ENCODE peak calls at places on chromosomes 11 and 22, in six cellular contexts. I, W, P, B, X and M are unnamed samples.

GRCh38 chr11:125192194-125192593 is 27.6 kb downstream of the PKNOX2 start:
- ATAC-seq in I (no peak), X (no peak), W (no peak), P (no peak), B (no peak), M (peak; percentile 38)

GRCh38 chr11:2950825-2951224 is 21.6 kb upstream of the PHLDA2 start:
- ATAC-seq in B (no peak), W (no peak), X (no peak), P (no peak), I (no peak), M (no peak)

GRCh38 chr22:39234867-39235687 is 9.7 kb downstream of the PDGFB start:
- ATAC-seq in X (no peak), P (no peak), B (no peak), W (peak; percentile 26), I (no peak), M (peak; percentile 35)

GRCh38 chr11:46322759-46323158 is 24.5 kb upstream of the DGKZ start:
- ATAC-seq in W (no peak), X (peak; percentile 25), P (no peak), B (peak; percentile 83), I (no peak), M (no peak)

GRCh38 chr11:111788051-111788450 is 21.9 kb upstream of the PPP2R1B start:
- ATAC-seq in W (no peak), I (no peak), P (no peak), X (no peak), B (no peak), M (no peak)

GRCh38 chr11:109706940-109707339 is 284.9 kb downstream of the C11orf87 start:
- ATAC-seq in I (no peak), X (no peak), B (no peak), P (no peak), W (no peak), M (no peak)

GRCh38 chr11:118620529-118621070 is 13.2 kb downstream of the PHLDB1 start:
- ATAC-seq in B (peak; percentile 81), W (no peak), I (no peak), X (peak; percentile 23), P (peak; percentile 92), M (no peak)

GRCh38 chr11:77074205-77074604 is 7.4 kb downstream of the CAPN5 start:
- ATAC-seq in I (no peak), W (peak; percentile 6), X (no peak), B (no peak), P (no peak), M (no peak)

GRCh38 chr11:8338138-8338537 is 74.5 kb upstream of the LMO1 start:
- ATAC-seq in W (no peak), P (peak; percentile 86), I (peak; percentile 84), X (peak; percentile 87), B (peak; percentile 95), M (peak; percentile 45)

GRCh38 chr11:44849922-44850321 is 100.8 kb downstream of the TP53I11 start:
- ATAC-seq in I (no peak), B (no peak), P (no peak), X (no peak), W (no peak), M (no peak)

GRCh38 chr22:39041908-39042307 is 1.2 kb downstream of the APOBEC3F start:
- ATAC-seq in P (no peak), W (no peak), I (no peak), B (no peak), X (no peak), M (no peak)

GRCh38 chr11:76796511-76797203 is 13.5 kb downstream of the TSKU start:
- ATAC-seq in I (no peak), P (no peak), W (no peak), B (no peak), X (no peak), M (no peak)

GRCh38 chr22:42001706-42002105 is 3.1 kb downstream of the WBP2NL start:
- ATAC-seq in B (no peak), W (no peak), X (no peak), I (no peak), P (no peak), M (no peak)

GRCh38 chr22:23404689-23405365 is 175.3 kb downstream of the IGLL1 start:
- ATAC-seq in X (no peak), W (no peak), P (peak; percentile 71), B (no peak), I (no peak), M (no peak)

GRCh38 chr11:46249103-46249942 is 28.1 kb upstream of the CREB3L1 start:
- ATAC-seq in I (no peak), X (peak; percentile 71), W (no peak), P (no peak), B (peak; percentile 81), M (no peak)

GRCh38 chr11:43738600-43739409 is 58.3 kb downstream of the HSD17B12 start:
- ATAC-seq in X (peak; percentile 41), B (peak; percentile 92), W (no peak), P (peak; percentile 61), I (no peak), M (no peak)

GRCh38 chr11:119680899-119681370 is 48.1 kb downstream of the NECTIN1 start:
- ATAC-seq in B (no peak), X (no peak), W (peak; percentile 36), P (no peak), I (no peak), M (no peak)

GRCh38 chr22:23751441-23751996 is 607 bp upstream of the ZNF70 start:
- ATAC-seq in P (no peak), X (peak; percentile 58), I (peak; percentile 47), W (peak; percentile 4), B (peak; percentile 54), M (peak; percentile 32)

GRCh38 chr11:65977621-65978390 is 16.3 kb downstream of the SART1 start:
- ATAC-seq in I (no peak), P (no peak), W (no peak), B (no peak), X (no peak), M (no peak)

GRCh38 chr22:46963672-46964545 is 201.5 kb downstream of the TBC1D22A start:
- ATAC-seq in X (no peak), B (no peak), P (no peak), W (no peak), I (no peak), M (no peak)

GRCh38 chr22:30324008-30324730 is 2.6 kb downstream of the TBC1D10A start:
- ATAC-seq in X (no peak), P (no peak), W (no peak), B (no peak), I (no peak), M (no peak)

GRCh38 chr11:1487851-1488574 is 1.4 kb upstream of the MOB2 start:
- ATAC-seq in P (no peak), X (peak; percentile 43), I (no peak), W (no peak), B (peak; percentile 48), M (peak; percentile 43)

GRCh38 chr22:29275819-29276565 is 7.9 kb downstream of the EWSR1 start:
- ATAC-seq in X (no peak), I (no peak), W (no peak), P (peak; percentile 48), B (no peak), M (no peak)

GRCh38 chr11:102005306-102005705 is 41.9 kb upstream of the CFAP300 start:
- ATAC-seq in I (no peak), B (no peak), W (no peak), X (no peak), P (no peak), M (no peak)

GRCh38 chr22:39279170-39279850 is 34.5 kb upstream of the PDGFB start:
- ATAC-seq in W (no peak), P (no peak), X (no peak), B (no peak), I (no peak), M (no peak)

GRCh38 chr11:102223859-102224258 is 93.4 kb upstream of the BIRC3 start:
- ATAC-seq in X (peak; percentile 27), B (no peak), W (no peak), P (no peak), I (no peak), M (peak; percentile 39)

GRCh38 chr11:8328231-8328794 is 64.6 kb upstream of the LMO1 start:
- ATAC-seq in I (no peak), W (no peak), X (peak; percentile 31), P (peak; percentile 19), B (peak; percentile 11), M (no peak)

GRCh38 chr11:118095967-118096367 is 9.2 kb upstream of the SMIM35 start:
- ATAC-seq in X (no peak), I (no peak), B (no peak), P (peak; percentile 73), W (no peak), M (no peak)

GRCh38 chr22:40449676-40450035 is 79.3 kb downstream of the SGSM3 start:
- ATAC-seq in I (no peak), W (no peak), P (no peak), X (no peak), B (no peak), M (no peak)

GRCh38 chr11:78420255-78420764 is 2.7 kb upstream of the GAB2 start:
- ATAC-seq in I (peak; percentile 5), X (peak; percentile 16), B (no peak), W (peak; percentile 50), P (no peak), M (peak; percentile 18)

GRCh38 chr11:35042906-35043305 is 96.1 kb upstream of the CD44 start:
- ATAC-seq in P (no peak), B (no peak), W (no peak), X (no peak), I (no peak), M (no peak)
- TF ChIP-seq EP300 in P (no peak), B (no peak), W (no peak), X (no peak), I (no peak), M (no peak)

DNA sequence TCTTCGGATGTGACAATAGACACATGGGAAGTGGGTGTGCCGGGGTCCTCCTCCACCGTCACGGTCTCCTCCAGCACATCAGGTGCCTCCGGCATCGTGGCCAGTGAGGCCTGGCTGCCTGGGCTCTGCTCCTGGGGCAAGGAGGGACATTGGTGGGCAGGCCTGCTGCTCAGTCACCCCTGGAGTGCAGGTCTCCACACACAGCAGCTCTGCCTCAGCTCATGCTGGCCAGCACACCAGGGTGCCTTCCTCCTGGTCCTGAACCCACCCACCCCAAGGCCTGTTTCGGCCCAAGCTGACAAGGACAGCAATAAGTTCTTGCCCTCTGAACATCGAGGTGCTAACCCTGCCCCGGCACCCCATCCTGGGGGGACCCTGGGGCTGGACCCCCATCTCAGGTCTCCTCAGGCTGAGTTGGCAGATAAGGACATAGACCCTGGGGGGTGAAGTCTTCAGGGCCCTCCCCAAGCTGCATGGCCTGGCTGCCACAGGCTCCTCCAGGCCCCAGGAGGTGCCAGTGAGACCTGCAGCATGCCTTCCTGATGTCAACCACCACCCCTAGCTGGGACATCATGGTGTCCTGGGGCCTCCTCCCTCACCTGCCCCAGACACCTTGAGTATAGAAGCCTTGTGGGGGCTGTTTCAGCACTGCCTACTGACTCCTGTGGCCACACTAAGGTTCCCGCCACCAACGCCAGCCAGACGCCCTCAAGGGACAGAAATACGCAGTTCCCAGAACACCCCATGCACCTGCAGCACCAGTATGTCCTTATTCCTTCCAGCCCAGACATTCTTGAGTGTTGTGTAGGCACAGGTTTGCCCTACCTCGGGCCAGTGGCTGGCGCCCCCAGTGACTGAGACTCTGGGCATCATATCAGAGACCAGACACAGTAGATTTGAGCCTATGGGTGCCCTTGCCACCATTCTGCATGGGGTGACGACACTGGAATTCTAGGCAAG is 34.4 kb downstream of the ARVCF start:
- ATAC-seq in I (no peak), W (no peak), X (no peak), P (no peak), B (no peak), M (no peak)
- TF ChIP-seq EP300 in I (no peak), W (no peak), X (no peak), P (no peak), B (no peak), M (no peak)

GRCh38 chr11:16895306-16895705 is 118.9 kb downstream of the PLEKHA7 start:
- ATAC-seq in B (no peak), P (no peak), X (no peak), W (no peak), I (no peak), M (no peak)
- TF ChIP-seq EP300 in B (no peak), P (no peak), X (no peak), W (no peak), I (no peak), M (no peak)

GRCh38 chr11:73403541-73403940 is 27.3 kb downstream of the RELT start:
- ATAC-seq in I (no peak), W (no peak), X (no peak), P (no peak), B (no peak), M (no peak)
- TF ChIP-seq EP300 in I (no peak), W (no peak), X (no peak), P (no peak), B (no peak), M (no peak)